ENCODE peak calls at places on chromosomes 16 and 17, in five cellular contexts. N, G, F, X and Z are unnamed samples.

GRCh38 chr17:54527941-54528340 is 372.7 kb upstream of the TOM1L1 start:
- DNase-seq in N (no peak), G (no peak), F (no peak), X (no peak), Z (no peak)

GRCh38 chr17:31830971-31831755 is 27.9 kb downstream of the COPRS start:
- DNase-seq in N (no peak), G (no peak), F (no peak), X (no peak), Z (no peak)

GRCh38 chr17:35747540-35748017 is 5.5 kb downstream of the GAS2L2 start:
- DNase-seq in N (peak), G (peak), F (peak), X (peak), Z (peak)

GRCh38 chr17:16991349-16992009 is 19.6 kb upstream of the TNFRSF13B start:
- DNase-seq in N (peak), G (peak), F (peak), X (peak), Z (peak)

GRCh38 chr16:23423496-23424049 is 29.4 kb downstream of the COG7 start:
- DNase-seq in N (peak), G (peak), F (peak), X (no peak), Z (no peak)

GRCh38 chr16:82598766-82599165 is 28.0 kb upstream of the CDH13 start:
- DNase-seq in N (no peak), G (no peak), F (no peak), X (no peak), Z (no peak)

GRCh38 chr17:67582632-67583230 is 135.0 kb upstream of the NOL11 start:
- DNase-seq in N (peak), G (peak), F (no peak), X (no peak), Z (no peak)

GRCh38 chr17:27473748-27474609 is 17.7 kb downstream of the KSR1 start:
- DNase-seq in N (no peak), G (peak), F (no peak), X (peak), Z (peak)

GRCh38 chr17:68460715-68461114 is 3.4 kb upstream of the WIPI1 start:
- DNase-seq in N (no peak), G (no peak), F (no peak), X (peak), Z (peak)

GRCh38 chr16:67255553-67256030 is 6.8 kb downstream of the SLC9A5 start:
- DNase-seq in N (no peak), G (no peak), F (no peak), X (no peak), Z (no peak)

GRCh38 chr17:73414171-73414955 is 102.6 kb upstream of the CDC42EP4 start:
- DNase-seq in N (no peak), G (no peak), F (no peak), X (no peak), Z (no peak)

GRCh38 chr17:78997881-78998280 is 11.7 kb downstream of the CANT1 start:
- DNase-seq in N (peak), G (peak), F (no peak), X (no peak), Z (no peak)

GRCh38 chr17:50184611-50185398 is 16.6 kb downstream of the COL1A1 start:
- DNase-seq in N (peak), G (peak), F (no peak), X (no peak), Z (no peak)

GRCh38 chr16:78483124-78483992 is 383.9 kb downstream of the WWOX start:
- DNase-seq in N (no peak), G (no peak), F (no peak), X (no peak), Z (no peak)

DNA sequence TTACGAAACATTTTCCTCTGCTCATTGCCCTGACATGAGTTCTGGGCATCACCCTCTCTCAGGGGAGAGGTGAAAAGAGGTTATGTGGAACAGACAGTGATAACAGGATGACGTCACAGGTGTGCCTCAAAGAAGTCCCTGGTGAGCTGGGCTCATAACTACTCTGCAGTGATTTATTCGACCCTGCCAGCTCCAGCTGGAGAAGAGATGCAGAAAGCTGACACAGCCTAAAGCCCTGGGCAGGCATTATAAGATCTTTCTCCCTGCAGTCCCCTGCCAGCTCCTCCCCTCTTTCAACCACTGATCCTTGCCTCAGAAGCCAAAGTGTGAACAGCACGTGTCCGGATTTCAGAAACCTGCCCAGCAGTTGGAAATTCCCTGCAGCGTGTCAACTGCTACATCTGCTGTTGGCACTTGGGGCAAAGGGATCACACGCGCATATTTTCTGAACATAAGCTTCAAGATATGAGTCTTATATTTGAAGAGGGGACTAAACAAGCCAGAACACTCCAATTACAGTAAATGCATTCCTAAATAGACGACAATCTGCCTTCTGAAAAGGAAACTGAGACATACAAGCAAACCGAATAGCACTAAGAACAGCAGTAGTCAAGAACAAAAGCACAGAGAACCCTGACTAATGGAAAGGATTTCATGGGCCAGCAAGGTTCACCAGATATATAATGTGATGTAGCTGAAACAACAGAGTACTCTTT is 80.5 kb downstream of the SMG6 start:
- DNase-seq in N (peak), G (peak), F (no peak), X (peak), Z (peak)
- TF ChIP-seq CTCF in N (no peak), G (no peak), F (no peak), X (no peak), Z (no peak)

GRCh38 chr17:4086041-4086483 is 56.8 kb downstream of the ZZEF1 start:
- DNase-seq in N (no peak), G (no peak), F (no peak), X (no peak), Z (no peak)

GRCh38 chr17:4082136-4082924 is 60.5 kb downstream of the ZZEF1 start:
- DNase-seq in N (no peak), G (no peak), F (no peak), X (no peak), Z (no peak)

GRCh38 chr17:4090898-4091297 is 51.9 kb downstream of the ZZEF1 start:
- DNase-seq in N (no peak), G (no peak), F (no peak), X (no peak), Z (no peak)

GRCh38 chr17:4083173-4083572 is 59.7 kb downstream of the ZZEF1 start:
- DNase-seq in N (no peak), G (no peak), F (no peak), X (no peak), Z (no peak)

GRCh38 chr17:4087911-4088693 is 54.7 kb downstream of the ZZEF1 start:
- DNase-seq in N (no peak), G (no peak), F (no peak), X (no peak), Z (no peak)
- TF ChIP-seq CTCF in N (no peak), G (no peak), F (no peak), X (no peak), Z (no peak)

DNA sequence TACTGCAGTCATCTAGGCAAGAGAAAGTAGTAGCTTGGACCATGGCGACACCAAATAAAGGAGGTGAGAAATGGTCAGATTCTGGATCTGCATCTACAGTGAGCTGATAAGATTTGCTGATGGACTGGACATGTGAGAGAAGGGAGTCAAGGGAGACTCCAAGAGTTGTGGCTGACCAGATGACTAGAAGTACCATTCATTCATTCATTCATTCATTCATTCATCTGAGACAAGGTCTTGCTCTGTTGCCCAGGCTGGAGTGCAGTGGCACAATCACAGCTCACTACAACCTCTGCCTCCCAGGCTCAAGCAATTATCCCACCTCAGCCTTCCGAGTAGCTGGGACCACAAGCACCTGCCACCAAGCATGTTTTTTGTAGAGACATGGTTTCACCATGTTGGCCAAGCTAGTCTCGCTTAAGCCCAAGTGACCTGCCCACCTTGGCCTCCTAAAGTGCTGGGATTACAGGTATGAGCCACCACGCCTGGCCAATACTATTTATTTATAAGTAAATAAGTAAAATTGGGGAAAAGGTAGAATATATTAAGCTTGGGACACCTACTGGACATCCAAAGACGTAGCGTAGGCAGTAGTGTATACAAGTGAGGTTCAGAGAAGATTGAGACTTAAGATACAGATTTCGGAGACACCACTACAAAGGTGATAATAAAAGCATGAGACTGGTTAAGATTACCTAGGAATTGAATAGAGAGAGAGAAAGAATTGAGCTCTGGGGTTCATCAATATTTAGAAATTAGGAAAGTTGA is 15.7 kb upstream of the RNF43 start:
- DNase-seq in N (no peak), G (no peak), F (no peak), X (no peak), Z (no peak)
- TF ChIP-seq CTCF in N (no peak), G (no peak), F (no peak), X (no peak), Z (no peak)

DNA sequence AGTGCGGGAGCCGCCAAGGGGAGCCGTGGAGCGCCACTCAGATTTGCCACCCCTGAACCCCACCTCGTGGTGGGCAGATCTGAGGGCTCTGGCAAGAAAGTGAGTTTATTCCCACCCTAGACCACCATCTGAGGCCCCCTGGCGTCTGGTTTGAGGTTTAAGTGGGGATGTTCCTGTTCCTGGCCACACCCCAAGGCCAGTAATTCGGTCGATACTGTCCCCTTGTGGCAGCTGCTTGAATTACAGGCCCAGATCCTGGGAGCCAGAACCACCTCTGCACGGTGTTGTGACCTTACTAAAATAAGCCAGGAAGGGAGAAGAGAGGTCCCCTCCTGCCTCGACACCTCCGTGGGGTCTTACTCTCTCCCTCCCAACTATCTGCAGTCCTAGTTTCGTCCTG is 3.3 kb upstream of the LAT start:
- DNase-seq in N (no peak), G (no peak), F (no peak), X (no peak), Z (no peak)
- TF ChIP-seq CTCF in N (no peak), G (no peak), F (peak), X (peak), Z (no peak)

DNA sequence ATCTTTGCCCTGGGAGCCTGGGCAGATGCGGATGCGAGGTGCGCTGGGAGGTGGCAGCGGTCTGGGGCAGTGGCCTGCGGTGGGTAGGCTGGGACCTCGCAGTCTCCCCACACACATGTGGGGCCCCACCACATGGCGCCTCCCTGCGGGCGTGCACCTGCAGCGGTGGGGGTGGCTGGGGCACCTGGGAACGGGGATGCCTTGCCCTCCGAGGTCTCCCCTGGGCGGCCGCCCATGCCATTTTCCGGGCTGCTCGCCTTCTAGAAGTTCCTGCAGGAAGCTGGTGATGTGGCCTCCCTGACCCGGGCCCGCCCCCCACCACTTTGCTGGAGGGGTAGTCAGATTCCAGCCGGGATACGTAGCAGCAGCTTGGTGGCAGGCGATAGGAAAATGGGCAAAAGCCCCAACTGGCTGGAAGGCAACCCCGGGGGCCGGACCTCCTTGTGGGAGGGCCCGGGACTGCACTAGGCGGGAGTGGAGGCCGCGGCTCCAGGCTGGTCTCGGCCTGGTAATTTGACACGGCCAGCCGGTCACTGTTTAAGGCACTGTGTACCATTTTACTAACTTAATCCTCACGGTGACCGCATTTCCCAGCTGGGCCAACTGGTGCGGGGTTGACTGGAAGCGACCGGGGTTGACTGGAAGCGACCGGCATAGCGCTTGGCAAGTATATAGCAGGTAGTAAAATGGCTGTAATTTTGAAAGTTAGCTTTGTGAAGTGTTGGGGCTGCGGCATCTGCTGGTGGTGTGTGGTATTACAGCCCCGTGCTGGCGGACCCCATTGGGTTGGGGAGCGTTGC is 38.5 kb downstream of the IGF2BP1 start:
- DNase-seq in N (no peak), G (peak), F (no peak), X (no peak), Z (no peak)
- TF ChIP-seq CTCF in N (no peak), G (peak), F (peak), X (peak), Z (peak)

DNA sequence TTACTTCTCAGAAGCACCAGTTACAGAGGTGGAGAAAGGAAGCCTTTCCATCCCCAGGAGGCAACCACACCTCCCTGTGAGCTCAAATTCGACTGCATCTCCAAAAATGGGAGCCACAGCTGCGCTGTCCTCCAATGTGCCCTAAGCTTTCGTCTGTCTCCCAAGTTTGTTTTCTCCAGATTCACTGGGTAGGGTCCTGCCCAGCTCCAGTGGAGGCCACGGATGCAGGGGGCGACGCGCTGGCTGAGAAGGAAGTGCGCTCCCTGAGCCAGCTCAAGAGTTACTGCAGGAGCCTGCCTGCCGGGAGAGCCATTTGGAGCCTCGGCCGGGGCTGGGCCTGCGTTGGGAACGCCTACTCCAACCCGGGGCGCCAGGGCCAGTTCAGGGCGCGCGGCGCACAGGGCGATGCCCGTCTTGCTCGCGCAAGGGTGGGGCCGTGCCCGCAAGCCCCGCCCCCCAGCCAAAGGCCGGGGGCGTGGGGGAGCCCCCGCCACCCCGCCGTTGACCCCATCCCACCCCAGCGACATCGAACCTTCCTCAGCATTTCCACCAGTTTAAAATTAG is 19.5 kb downstream of the SIAH1 start:
- DNase-seq in N (peak), G (peak), F (no peak), X (peak), Z (peak)
- TF ChIP-seq CTCF in N (no peak), G (no peak), F (peak), X (no peak), Z (no peak)

GRCh38 chr17:45722161-45722560 is 62.0 kb upstream of the CRHR1 start:
- DNase-seq in N (no peak), G (no peak), F (no peak), X (no peak), Z (no peak)
- TF ChIP-seq CTCF in N (no peak), G (no peak), F (peak), X (no peak), Z (no peak)

GRCh38 chr16:66159987-66160386 is 206.5 kb upstream of the CDH5 start:
- DNase-seq in N (no peak), G (no peak), F (no peak), X (no peak), Z (no peak)
- TF ChIP-seq CTCF in N (no peak), G (no peak), F (peak), X (no peak), Z (no peak)